ENCODE peak calls at places on chromosomes 16 and 17, in six cellular contexts. V, L, J, X, B and C are unnamed samples.

GRCh38 chr17:19904924-19905323 is 37.2 kb upstream of the ULK2 start:
- DNase-seq in J (no peak), B (no peak), L (no peak), X (no peak), V (no peak), C (no peak)

GRCh38 chr16:85479972-85480726 is 133.0 kb upstream of the GSE1 start:
- DNase-seq in V (no peak), B (no peak), X (peak; percentile 67), J (peak; percentile 67), L (no peak), C (peak; percentile 85)

GRCh38 chr16:68599586-68599985 is 45.5 kb upstream of the CDH3 start:
- DNase-seq in J (no peak), V (no peak), L (no peak), B (no peak), X (no peak), C (no peak)

GRCh38 chr17:61405686-61406542 is 6.3 kb downstream of the TBX2 start:
- DNase-seq in J (no peak), X (peak; percentile 24), B (no peak), V (no peak), L (no peak), C (no peak)

GRCh38 chr16:81798311-81799137 is 19.4 kb downstream of the PLCG2 start:
- DNase-seq in X (no peak), B (no peak), V (no peak), J (no peak), L (no peak), C (no peak)

GRCh38 chr17:63519972-63520882 is 2.9 kb upstream of the KCNH6 start:
- DNase-seq in X (no peak), V (no peak), B (peak; percentile 90), J (peak; percentile 54), L (no peak), C (peak; percentile 76)

GRCh38 chr17:82333279-82334171 is at the start of gene SECTM1:
- DNase-seq in V (no peak), B (no peak), X (peak; percentile 61), L (no peak), J (no peak), C (no peak)

GRCh38 chr16:78034530-78034929 is 12.2 kb downstream of the CLEC3A start:
- DNase-seq in B (no peak), X (no peak), J (no peak), L (no peak), V (peak; percentile 27), C (no peak)

GRCh38 chr16:1980770-1981087 is 540 bp downstream of the NOXO1 start:
- DNase-seq in X (no peak), B (no peak), L (no peak), V (no peak), J (no peak), C (no peak)

GRCh38 chr17:29557085-29557697 is 9.6 kb downstream of the ABHD15 start:
- DNase-seq in L (peak; percentile 16), X (no peak), B (peak; percentile 20), V (no peak), J (no peak), C (no peak)

GRCh38 chr16:24208710-24209109 is 47.4 kb upstream of the CACNG3 start:
- DNase-seq in J (no peak), V (no peak), L (no peak), X (peak; percentile 55), B (no peak), C (peak; percentile 8)

GRCh38 chr17:82843904-82844640 is 4.2 kb upstream of the ZNF750 start:
- DNase-seq in V (no peak), L (no peak), B (no peak), J (no peak), X (no peak), C (no peak)

GRCh38 chr17:36768355-36768754 is 167.0 kb downstream of the MRM1 start:
- DNase-seq in X (peak; percentile 66), V (peak; percentile 21), L (no peak), B (peak; percentile 40), J (no peak), C (no peak)

GRCh38 chr16:87733190-87733589 is 32.6 kb downstream of the KLHDC4 start:
- DNase-seq in J (no peak), V (no peak), B (no peak), X (no peak), L (no peak), C (peak; percentile 71)

GRCh38 chr17:57782051-57782490 is 37.0 kb upstream of the CCDC182 start:
- DNase-seq in L (no peak), B (no peak), J (no peak), V (no peak), X (no peak), C (no peak)

GRCh38 chr17:68981288-68981687 is 26.1 kb upstream of the ABCA8 start:
- DNase-seq in X (no peak), L (peak; percentile 88), V (peak; percentile 39), J (no peak), B (peak; percentile 91), C (no peak)

GRCh38 chr16:24372824-24373223 is 116.7 kb downstream of the CACNG3 start:
- DNase-seq in B (no peak), V (no peak), J (no peak), L (no peak), X (no peak), C (no peak)

GRCh38 chr16:6105115-6105514 is 1007.5 kb upstream of the EEF2KMT start:
- DNase-seq in V (peak; percentile 63), L (no peak), J (no peak), X (no peak), B (peak; percentile 21), C (no peak)

GRCh38 chr17:146983-147761 is 9.8 kb downstream of the SCGB1C2 start:
- DNase-seq in V (no peak), L (no peak), B (no peak), J (no peak), X (no peak), C (no peak)

GRCh38 chr17:49944451-49944850 is 24.5 kb upstream of the DLX4 start:
- DNase-seq in B (no peak), J (no peak), X (no peak), L (no peak), V (no peak), C (peak; percentile 73)

GRCh38 chr16:35146723-35147458 is 1687.5 kb downstream of the TP53TG3F start:
- DNase-seq in V (no peak), J (no peak), B (no peak), X (no peak), L (no peak), C (no peak)

GRCh38 chr16:15950167-15950854 is 895 bp downstream of the ABCC1 start:
- DNase-seq in V (peak; percentile 38), X (no peak), J (no peak), B (peak; percentile 45), L (no peak), C (peak; percentile 9)

GRCh38 chr16:72921620-72922019 is 126.3 kb downstream of the ZFHX3 start:
- DNase-seq in J (no peak), B (no peak), X (no peak), L (no peak), V (no peak), C (no peak)

GRCh38 chr17:55348749-55349354 is 72.8 kb downstream of the MMD start:
- DNase-seq in V (peak; percentile 38), X (peak; percentile 58), B (peak; percentile 59), J (peak; percentile 66), L (peak; percentile 12), C (peak; percentile 56)

GRCh38 chr17:28745777-28746473 is 2.1 kb downstream of the TRAF4 start:
- DNase-seq in B (peak; percentile 92), X (peak; percentile 69), V (no peak), J (peak; percentile 55), L (no peak), C (no peak)

GRCh38 chr16:81096715-81097208 is 567 bp upstream of the GCSH start:
- DNase-seq in B (no peak), L (no peak), X (no peak), V (no peak), J (no peak), C (no peak)

GRCh38 chr16:73052441-73053030 is 4.6 kb upstream of the ZFHX3 start:
- DNase-seq in J (no peak), X (no peak), B (no peak), L (no peak), V (no peak), C (no peak)